ENCODE peak calls at places on chromosomes 11 and 22, in five cellular contexts. G is effector memory CD4-positive, alpha-beta T cell; W is neuronal stem cell; H is sigmoid colon; X is thoracic aorta. U is an unnamed sample.

GRCh38 chr11:15223318-15223717 is 108.6 kb downstream of the INSC start:
- DNase-seq in X (no peak), H (no peak), G (no peak), W (no peak), U (no peak)

GRCh38 chr11:63897459-63898156 is 19.4 kb downstream of the RCOR2 start:
- DNase-seq in H (no peak), X (no peak), G (no peak), W (no peak), U (no peak)

GRCh38 chr11:43989162-43989961 is 46.9 kb downstream of the C11orf96 start:
- DNase-seq in W (no peak), H (peak), G (no peak), X (no peak), U (peak)

GRCh38 chr11:44343778-44344424 is 34.0 kb upstream of the ALX4 start:
- DNase-seq in G (no peak), W (no peak), X (no peak), H (no peak), U (no peak)

GRCh38 chr22:37930270-37930951 is 23.0 kb downstream of the C22orf23 start:
- DNase-seq in X (no peak), G (no peak), H (no peak), W (no peak), U (no peak)

GRCh38 chr22:19959587-19960490 is 18.2 kb upstream of the TXNRD2 start:
- DNase-seq in H (peak), X (no peak), G (no peak), W (no peak), U (no peak)

GRCh38 chr11:119091083-119091650 is 6.5 kb downstream of the HMBS start:
- DNase-seq in G (no peak), W (no peak), H (no peak), X (no peak), U (no peak)

GRCh38 chr11:12241401-12241800 is 131.0 kb downstream of the MICAL2 start:
- DNase-seq in W (no peak), H (no peak), G (no peak), X (no peak), U (peak)

DNA sequence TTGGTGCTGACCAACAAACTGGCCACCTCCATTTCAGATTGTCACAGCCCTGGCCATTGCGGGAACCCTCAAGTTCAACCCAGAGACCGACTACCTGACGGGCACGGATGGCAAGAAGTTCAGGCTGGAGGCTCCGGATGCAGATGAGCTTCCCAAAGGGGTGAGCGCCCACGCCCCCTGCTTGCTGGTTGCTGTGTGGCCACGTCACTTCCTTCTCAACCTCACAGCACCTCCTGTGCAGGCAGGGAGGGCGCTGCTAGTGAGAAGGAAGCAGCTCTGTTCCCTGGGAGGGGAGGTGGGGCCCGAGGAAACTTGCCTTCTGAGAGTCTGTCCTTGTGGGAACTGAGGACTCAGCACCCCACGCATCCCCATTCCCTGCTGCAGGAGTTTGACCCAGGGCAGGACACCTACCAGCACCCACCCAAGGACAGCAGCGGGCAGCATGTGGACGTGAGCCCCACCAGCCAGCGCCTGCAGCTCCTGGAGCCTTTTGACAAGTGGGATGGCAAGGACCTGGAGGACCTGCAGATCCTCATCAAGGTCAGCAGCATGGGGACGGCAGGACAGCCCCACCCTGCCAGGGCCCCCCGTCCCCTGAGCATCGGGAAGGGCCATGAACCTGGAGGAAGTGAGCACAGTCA is 19.3 kb downstream of the POLR3H start:
- DNase-seq in X (no peak), H (no peak), W (no peak), G (no peak), U (no peak)
- H3K27ac ChIP-seq in X (peak), H (peak), W (peak), G (peak), U (no peak)

GRCh38 chr11:114059984-114060401 is 482 bp downstream of the ZBTB16 start:
- DNase-seq in X (no peak), W (no peak), H (peak), G (no peak), U (no peak)
- H3K27ac ChIP-seq in X (peak), W (peak), H (peak), G (peak), U (peak)

GRCh38 chr11:121451178-121451981 is 734 bp upstream of the SORL1 start:
- DNase-seq in X (no peak), H (no peak), W (no peak), G (no peak), U (no peak)

GRCh38 chr11:121453589-121454299 is 977 bp upstream of the SORL1-AS1 start:
- DNase-seq in W (no peak), G (no peak), X (no peak), H (no peak), U (no peak)

GRCh38 chr11:121450424-121450823 is 1.7 kb upstream of the SORL1 start:
- DNase-seq in H (no peak), X (no peak), W (no peak), G (no peak), U (no peak)

GRCh38 chr11:121451982-121452608 is at the start of gene SORL1:
- DNase-seq in H (peak), G (peak), X (no peak), W (peak), U (peak)

GRCh38 chr11:121452609-121453150 is at the start of gene SORL1-AS1:
- DNase-seq in X (no peak), W (no peak), H (no peak), G (peak), U (no peak)
- H3K27ac ChIP-seq in X (no peak), W (no peak), H (peak), G (peak), U (peak)

GRCh38 chr11:79060081-79060480 is 380.7 kb downstream of the TENM4 start:
- DNase-seq in H (no peak), X (no peak), G (no peak), W (no peak), U (no peak)
- H3K27ac ChIP-seq in H (no peak), X (no peak), G (no peak), W (no peak), U (no peak)

GRCh38 chr22:18927573-18927972 is 8.5 kb downstream of the PRODH start:
- DNase-seq in H (no peak), W (no peak), X (no peak), G (no peak), U (no peak)
- H3K27ac ChIP-seq in H (no peak), W (no peak), X (no peak), G (no peak), U (no peak)

DNA sequence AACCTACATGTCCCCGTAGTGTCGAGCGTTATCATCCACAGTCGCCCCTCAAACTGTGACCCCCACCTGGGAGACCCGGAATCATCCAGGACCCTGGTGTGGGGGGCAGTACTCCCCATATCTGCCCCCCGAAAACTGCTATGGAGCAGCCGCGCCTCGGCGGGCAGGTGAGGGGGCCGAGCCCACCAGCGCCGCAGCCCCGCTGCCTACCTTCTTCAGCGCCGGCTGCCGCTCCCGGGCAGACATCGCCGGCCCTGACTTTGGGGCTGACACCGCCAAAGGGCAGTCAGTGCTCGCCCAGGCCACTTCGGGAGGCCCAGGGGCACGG is 825 bp downstream of the ARHGAP20 start:
- DNase-seq in X (no peak), H (no peak), W (no peak), G (no peak), U (peak)
- H3K27ac ChIP-seq in X (peak), H (peak), W (no peak), G (no peak), U (no peak)

GRCh38 chr11:126083829-126084607 is 21.4 kb upstream of the CDON start:
- DNase-seq in H (no peak), W (peak), G (no peak), X (no peak), U (no peak)
- H3K27ac ChIP-seq in H (no peak), W (peak), G (no peak), X (no peak), U (no peak)

GRCh38 chr11:3880724-3881123 is 25.3 kb downstream of the STIM1 start:
- DNase-seq in H (no peak), X (no peak), G (no peak), W (no peak), U (no peak)
- H3K27ac ChIP-seq in H (peak), X (peak), G (no peak), W (no peak), U (peak)

DNA sequence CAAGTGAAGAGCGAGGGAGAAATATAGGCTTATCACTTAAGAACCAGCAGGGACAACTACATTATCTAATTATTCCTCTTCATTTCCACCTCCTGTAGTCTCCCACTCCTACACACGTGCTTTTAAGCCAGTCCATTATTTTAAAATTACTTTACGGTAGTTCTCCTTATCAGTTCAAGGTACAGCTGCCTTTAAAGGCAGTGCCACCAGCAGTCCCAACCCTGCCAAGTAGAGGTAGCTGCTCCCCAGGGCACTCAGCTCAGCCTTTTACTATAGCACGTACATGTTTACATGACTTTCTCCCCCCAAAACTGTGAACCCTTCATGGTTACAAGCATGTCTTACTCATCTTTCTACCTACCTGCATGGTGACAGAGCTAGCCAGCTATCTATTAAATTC is 161.5 kb upstream of the BLID start:
- DNase-seq in X (no peak), W (no peak), H (no peak), G (no peak), U (no peak)
- H3K27ac ChIP-seq in X (no peak), W (no peak), H (no peak), G (no peak), U (no peak)

DNA sequence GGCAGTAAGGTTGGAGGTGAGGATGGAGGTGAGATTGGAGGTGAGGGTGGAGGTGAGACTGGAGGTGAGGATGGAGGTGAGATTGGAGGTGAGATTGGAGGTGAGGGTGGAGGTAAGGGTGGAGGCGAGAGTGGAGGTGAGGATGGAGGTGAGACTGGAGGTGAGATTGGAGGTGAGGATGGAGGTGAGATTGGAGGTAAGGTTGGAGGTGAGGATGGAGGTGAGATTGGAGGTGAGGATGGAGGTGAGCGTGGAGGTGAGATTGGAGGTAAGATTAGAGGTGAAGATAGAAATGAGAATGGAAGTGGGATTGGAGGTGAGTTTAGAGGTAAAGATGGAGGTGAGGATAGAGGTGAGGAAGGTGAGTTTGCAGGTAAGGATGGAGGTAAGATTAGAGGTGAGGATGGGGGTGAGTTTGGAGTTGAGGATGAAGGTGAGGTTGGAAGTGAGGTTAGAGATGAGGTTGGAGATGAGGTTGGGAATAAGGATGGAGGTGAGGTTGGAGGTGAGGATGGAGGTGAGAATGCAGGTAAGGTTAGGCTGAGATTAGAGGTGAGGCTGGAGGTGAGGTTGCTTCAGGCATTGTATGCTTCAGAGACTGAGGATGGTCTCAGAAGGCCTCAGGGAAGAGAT is 12.2 kb downstream of the NCF4 start:
- DNase-seq in X (no peak), G (no peak), H (no peak), W (no peak), U (no peak)
- H3K27ac ChIP-seq in X (no peak), G (no peak), H (no peak), W (no peak), U (no peak)

U was measured in pancreas.